ENCODE peak calls at places on chromosomes 5 and 9, in five cellular contexts. One of them, this sample, is unnamed.

GRCh38 chr9:25681270-25681669 is 3.0 kb upstream of the TUSC1 start:
- DNase-seq in EH: peak; percentile 82
- DNase-seq in M059J: peak; percentile 79
- DNase-seq in EL: peak; percentile 61
- DNase-seq in RPMI8226: no peak
- DNase-seq in this sample: no peak

GRCh38 chr5:148427370-148428042 is 43.7 kb downstream of the FBXO38 start:
- DNase-seq in M059J: no peak
- DNase-seq in RPMI8226: no peak
- DNase-seq in EL: no peak
- DNase-seq in EH: no peak
- DNase-seq in this sample: no peak

GRCh38 chr5:156239800-156240199 is 87.2 kb upstream of the SGCD start:
- DNase-seq in M059J: no peak
- DNase-seq in EH: no peak
- DNase-seq in EL: no peak
- DNase-seq in RPMI8226: no peak
- DNase-seq in this sample: no peak

GRCh38 chr9:4301302-4301701 is 1.4 kb upstream of the GLIS3 start:
- DNase-seq in RPMI8226: no peak
- DNase-seq in EL: peak; percentile 77
- DNase-seq in EH: peak; percentile 98
- DNase-seq in M059J: peak; percentile 94
- DNase-seq in this sample: no peak

GRCh38 chr5:175709276-175709781 is 51.5 kb downstream of the HRH2 start:
- DNase-seq in EH: no peak
- DNase-seq in M059J: no peak
- DNase-seq in RPMI8226: peak; percentile 88
- DNase-seq in EL: no peak
- DNase-seq in this sample: no peak

GRCh38 chr5:147455822-147456221 is 54.0 kb downstream of the DPYSL3 start:
- DNase-seq in EL: no peak
- DNase-seq in EH: no peak
- DNase-seq in RPMI8226: no peak
- DNase-seq in M059J: no peak
- DNase-seq in this sample: no peak

GRCh38 chr5:43634621-43635020 is 31.6 kb downstream of the NNT start:
- DNase-seq in EL: no peak
- DNase-seq in M059J: no peak
- DNase-seq in EH: peak; percentile 6
- DNase-seq in RPMI8226: no peak
- DNase-seq in this sample: no peak

GRCh38 chr5:15386122-15386521 is 113.9 kb upstream of the FBXL7 start:
- DNase-seq in RPMI8226: no peak
- DNase-seq in M059J: no peak
- DNase-seq in EL: no peak
- DNase-seq in EH: no peak
- DNase-seq in this sample: no peak

GRCh38 chr9:116726606-116727005 is 39.5 kb downstream of the TRIM32 start:
- DNase-seq in RPMI8226: no peak
- DNase-seq in EL: no peak
- DNase-seq in M059J: no peak
- DNase-seq in EH: no peak
- DNase-seq in this sample: no peak

GRCh38 chr5:146805099-146805498 is 73.5 kb downstream of the PPP2R2B start:
- DNase-seq in EH: no peak
- DNase-seq in EL: peak; percentile 33
- DNase-seq in M059J: peak; percentile 78
- DNase-seq in RPMI8226: no peak
- DNase-seq in this sample: no peak

GRCh38 chr9:137506702-137507171 is 43.5 kb downstream of the PNPLA7 start:
- DNase-seq in EH: peak; percentile 87
- DNase-seq in EL: peak; percentile 80
- DNase-seq in M059J: no peak
- DNase-seq in RPMI8226: no peak
- DNase-seq in this sample: no peak

GRCh38 chr9:129321511-129322021 is 143.5 kb upstream of the IER5L start:
- DNase-seq in RPMI8226: no peak
- DNase-seq in EH: no peak
- DNase-seq in EL: no peak
- DNase-seq in M059J: no peak
- DNase-seq in this sample: no peak

GRCh38 chr9:35114921-35115341 is 731 bp downstream of the ATOSB start:
- DNase-seq in EL: peak; percentile 60
- DNase-seq in RPMI8226: peak; percentile 62
- DNase-seq in M059J: peak; percentile 80
- DNase-seq in EH: peak; percentile 72
- DNase-seq in this sample: peak; percentile 61

GRCh38 chr9:33170464-33171156 is 3.5 kb upstream of the B4GALT1 start:
- DNase-seq in RPMI8226: peak; percentile 67
- DNase-seq in EH: peak; percentile 47
- DNase-seq in M059J: peak; percentile 67
- DNase-seq in EL: peak; percentile 46
- DNase-seq in this sample: peak; percentile 57

GRCh38 chr5:72210913-72211670 is 103.8 kb downstream of the MAP1B start:
- DNase-seq in EL: peak; percentile 87
- DNase-seq in RPMI8226: no peak
- DNase-seq in EH: peak; percentile 86
- DNase-seq in M059J: peak; percentile 86
- DNase-seq in this sample: peak; percentile 90

GRCh38 chr5:158570502-158570901 is 529.2 kb downstream of the EBF1 start:
- DNase-seq in EH: no peak
- DNase-seq in RPMI8226: no peak
- DNase-seq in EL: peak; percentile 44
- DNase-seq in M059J: no peak
- DNase-seq in this sample: no peak

GRCh38 chr5:173451031-173451430 is 122.8 kb upstream of the STC2 start:
- DNase-seq in RPMI8226: peak; percentile 27
- DNase-seq in M059J: peak; percentile 50
- DNase-seq in EL: peak; percentile 37
- DNase-seq in EH: peak; percentile 35
- DNase-seq in this sample: peak; percentile 36